ENCODE peak calls at places on chromosomes 2 and 18, in five cellular contexts. Y is CD8-positive, alpha-beta T cell; B is neural progenitor cell; Z is astrocyte of the spinal cord; O is Peyer's patch. J is an unnamed sample.

GRCh38 chr2:29583104-29583503 is 338.3 kb downstream of the ALK start:
- DNase-seq in Y (no peak), Z (no peak), B (no peak), O (no peak), J (peak; percentile 37)

GRCh38 chr2:38149533-38149932 is 73.6 kb upstream of the CYP1B1 start:
- DNase-seq in Z (no peak), O (no peak), Y (no peak), B (no peak), J (no peak)

GRCh38 chr2:129934044-129934822 is 45.2 kb upstream of the RAB6C start:
- DNase-seq in B (peak; percentile 54), Z (no peak), O (no peak), Y (no peak), J (no peak)

GRCh38 chr18:69567813-69568488 is 167.3 kb downstream of the DOK6 start:
- DNase-seq in B (peak; percentile 25), Z (no peak), Y (no peak), O (no peak), J (no peak)

GRCh38 chr2:239330836-239331235 is 70.0 kb downstream of the HDAC4 start:
- DNase-seq in Z (no peak), Y (no peak), O (no peak), B (no peak), J (no peak)

GRCh38 chr2:16662440-16662839 is 3.2 kb downstream of the CYRIA start:
- DNase-seq in B (no peak), O (peak; percentile 66), Z (peak; percentile 78), Y (no peak), J (peak; percentile 82)

GRCh38 chr2:70508711-70509462 is 44.7 kb downstream of the TGFA start:
- DNase-seq in O (no peak), B (no peak), Y (no peak), Z (no peak), J (no peak)

GRCh38 chr2:100610381-100610831 is 47.6 kb downstream of the PDCL3 start:
- DNase-seq in Z (peak; percentile 55), B (peak; percentile 80), Y (peak; percentile 73), O (peak; percentile 82), J (peak; percentile 57)

GRCh38 chr2:237547841-237548416 is 18.4 kb upstream of the PRLH start:
- DNase-seq in B (peak; percentile 17), Z (no peak), O (no peak), Y (no peak), J (no peak)

GRCh38 chr18:9825571-9826073 is 60.2 kb upstream of the TXNDC2 start:
- DNase-seq in Z (peak; percentile 95), O (peak; percentile 74), Y (no peak), B (no peak), J (peak; percentile 97)

GRCh38 chr18:75247601-75248421 is 37.2 kb downstream of the TSHZ1 start:
- DNase-seq in B (no peak), Y (no peak), Z (peak; percentile 86), O (no peak), J (peak; percentile 62)

GRCh38 chr18:49251451-49251850 is 209.0 kb downstream of the DYM start:
- DNase-seq in Z (no peak), Y (no peak), B (no peak), O (no peak), J (no peak)

GRCh38 chr2:170161516-170162260 is 16.3 kb upstream of the MYO3B start:
- DNase-seq in O (no peak), Y (no peak), B (no peak), Z (no peak), J (peak; percentile 19)

GRCh38 chr2:129767987-129768386 is 211.5 kb upstream of the RAB6C start:
- DNase-seq in Y (no peak), Z (no peak), O (no peak), B (no peak), J (no peak)

GRCh38 chr18:48567388-48567787 is 28.6 kb downstream of the CTIF start:
- DNase-seq in Z (no peak), B (no peak), Y (no peak), O (no peak), J (no peak)

GRCh38 chr2:45691152-45691551 is 39.7 kb downstream of the PRKCE start:
- DNase-seq in O (no peak), Z (no peak), B (no peak), Y (no peak), J (no peak)

GRCh38 chr2:179263460-179264237 is 983 bp downstream of the SESTD1 start:
- DNase-seq in B (peak; percentile 48), Z (peak; percentile 57), O (peak; percentile 68), Y (no peak), J (peak; percentile 73)

DNA sequence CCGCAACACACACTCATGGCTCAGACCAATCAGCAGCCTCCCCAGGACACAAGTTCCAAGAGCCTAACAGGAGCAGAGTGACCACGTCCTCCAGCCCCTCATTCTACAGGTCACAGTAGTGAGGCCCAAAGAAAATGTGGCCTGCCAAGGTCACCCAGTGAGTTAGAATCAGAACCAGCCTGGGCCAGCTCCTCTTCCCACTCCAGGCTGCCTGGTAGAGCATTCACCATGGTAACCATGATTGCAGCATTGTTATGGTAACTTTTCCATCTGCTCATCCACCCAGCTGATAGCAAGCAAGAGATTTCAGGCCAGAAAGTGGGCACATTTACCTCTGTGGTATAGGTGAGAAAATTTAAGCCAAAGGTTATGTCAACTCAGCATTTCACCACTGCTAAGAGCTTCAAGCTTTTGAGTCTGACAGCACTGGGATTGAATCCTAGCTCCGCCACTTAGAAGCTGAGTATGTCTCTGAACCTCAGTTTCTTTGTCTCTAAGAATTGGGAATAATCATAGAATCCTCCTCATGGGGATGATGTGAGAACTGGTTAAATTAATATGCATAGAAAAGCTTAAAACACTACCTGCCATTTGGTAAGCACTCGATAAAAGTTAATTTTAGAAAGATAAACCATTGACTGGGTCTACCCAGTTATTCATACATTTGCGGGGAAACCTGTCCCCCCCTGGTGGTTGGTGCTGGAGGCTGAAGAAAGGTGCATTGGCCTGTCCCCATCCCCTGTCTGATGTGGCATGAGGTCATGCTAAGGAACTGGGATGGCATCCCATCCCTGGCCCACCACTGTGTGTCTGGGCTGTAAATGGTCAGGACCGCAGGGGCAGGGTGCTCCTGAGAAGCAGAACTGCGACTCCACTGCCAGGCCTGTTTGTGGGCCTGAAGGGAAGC is 181.5 kb downstream of the KLHL29 start:
- DNase-seq in B (peak; percentile 55), O (no peak), Z (no peak), Y (no peak), J (peak; percentile 29)
- TF ChIP-seq CTCF in B (peak; percentile 68), O (no peak), Z (peak; percentile 59), Y (no peak), J (peak; percentile 52)

DNA sequence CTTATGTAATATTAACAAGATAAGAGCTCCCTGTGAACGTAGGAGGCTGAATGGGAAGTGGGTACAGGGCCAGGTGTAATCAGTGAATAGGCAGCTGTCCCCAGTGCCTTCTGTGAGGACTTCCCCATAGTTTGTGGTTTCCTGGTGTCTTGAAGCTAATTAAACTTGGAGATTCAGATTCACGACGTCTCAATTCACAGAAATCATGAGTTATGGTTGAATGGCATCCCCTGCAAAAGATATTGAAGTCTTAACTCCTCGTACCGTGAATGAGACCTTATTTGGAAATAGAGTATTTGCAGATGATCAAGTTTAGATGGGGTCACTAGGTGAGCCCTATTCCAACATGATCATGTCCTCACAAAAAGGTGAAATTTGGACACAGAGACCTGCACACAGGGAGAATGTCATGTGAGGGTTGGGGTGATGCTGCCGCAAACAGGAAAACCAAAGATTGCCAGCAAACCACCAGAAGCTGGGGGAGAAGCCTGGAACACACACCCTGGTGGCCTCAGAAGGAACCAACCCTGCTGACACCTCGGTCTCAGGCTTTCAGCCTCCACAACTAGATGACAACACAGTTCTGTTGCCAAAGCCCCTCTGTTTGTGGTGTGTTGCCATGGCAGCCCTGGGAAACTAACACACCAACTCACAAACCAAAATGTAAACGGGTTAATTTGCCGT is 13.2 kb downstream of the ARL4C start:
- DNase-seq in Z (no peak), Y (peak; percentile 70), B (peak; percentile 15), O (peak; percentile 81), J (no peak)
- H3K4me3 ChIP-seq in Z (no peak overlapping the region), Y (peak overlapping the region; percentile 12), B (no peak overlapping the region), O (no peak overlapping the region), J (no peak overlapping the region)

GRCh38 chr18:46461993-46462392 is 195.0 kb downstream of the LOXHD1 start:
- DNase-seq in B (no peak), O (no peak), Y (no peak), Z (no peak), J (no peak)

GRCh38 chr18:46462523-46462922 is 194.5 kb downstream of the LOXHD1 start:
- DNase-seq in O (no peak), Z (no peak), Y (no peak), B (peak; percentile 28), J (no peak)

GRCh38 chr18:46458472-46458871 is 198.5 kb downstream of the LOXHD1 start:
- DNase-seq in Y (no peak), B (no peak), Z (no peak), O (no peak), J (no peak)

GRCh38 chr18:46460754-46461153 is 196.3 kb downstream of the LOXHD1 start:
- DNase-seq in Y (no peak), O (no peak), B (no peak), Z (no peak), J (no peak)

DNA sequence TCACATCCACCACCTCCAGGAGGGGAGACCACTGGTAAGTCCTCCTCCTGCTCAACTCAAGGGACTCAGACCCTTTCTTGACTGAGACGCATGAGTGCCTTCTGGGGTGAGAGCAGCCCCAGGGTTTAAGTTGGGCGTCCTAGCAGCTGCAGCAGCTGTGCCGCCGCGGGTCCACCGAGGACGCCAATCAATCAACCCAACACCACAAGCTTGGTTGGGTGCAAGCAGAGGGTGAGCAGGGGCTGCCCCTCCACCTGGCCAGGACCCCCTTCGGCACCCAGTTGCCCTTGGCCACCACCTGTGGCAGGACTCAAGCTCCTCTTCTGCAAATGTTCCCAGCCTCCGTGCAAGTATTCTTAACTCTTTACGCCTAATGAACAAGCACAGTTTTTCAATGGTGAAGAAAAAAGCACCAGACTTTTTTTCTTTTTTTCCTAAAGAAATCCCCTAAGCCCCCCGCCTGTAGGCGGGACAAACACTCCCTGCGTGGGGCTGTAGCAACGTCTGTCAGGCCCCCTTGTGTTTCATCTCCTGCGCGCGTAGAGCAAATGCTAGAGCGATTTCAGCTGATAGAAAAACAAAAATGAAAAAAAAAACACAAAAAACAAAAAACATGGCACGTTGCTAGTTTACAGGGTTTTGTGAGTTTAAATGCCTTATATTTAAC is 197.1 kb downstream of the LOXHD1 start:
- DNase-seq in O (no peak), Z (no peak), Y (no peak), B (peak; percentile 52), J (no peak)
- TF ChIP-seq CTCF in O (no peak), Z (no peak), Y (no peak), B (no peak), J (no peak)

GRCh38 chr18:23894661-23895175 is 119.8 kb upstream of the TTC39C start:
- DNase-seq in Y (no peak), B (no peak), O (no peak), Z (no peak), J (no peak)
- H3K4me3 ChIP-seq in Y (no peak overlapping the region), B (no peak overlapping the region), O (no peak overlapping the region), Z (no peak overlapping the region), J (no peak overlapping the region)

GRCh38 chr2:102030855-102031527 is 39.2 kb downstream of the IL1R2 start:
- DNase-seq in Z (no peak), O (no peak), B (no peak), Y (no peak), J (no peak)

GRCh38 chr2:102034683-102035606 is 43.2 kb downstream of the IL1R2 start:
- DNase-seq in Z (no peak), O (no peak), Y (no peak), B (no peak), J (no peak)

GRCh38 chr2:102033750-102034682 is 42.3 kb downstream of the IL1R2 start:
- DNase-seq in O (no peak), Y (no peak), B (no peak), Z (no peak), J (no peak)

GRCh38 chr2:102032368-102033027 is 40.7 kb downstream of the IL1R2 start:
- DNase-seq in O (no peak), Y (no peak), B (no peak), Z (peak; percentile 30), J (no peak)

GRCh38 chr2:102033028-102033749 is 41.4 kb downstream of the IL1R2 start:
- DNase-seq in Y (no peak), B (no peak), Z (peak; percentile 96), O (peak; percentile 68), J (peak; percentile 89)
- TF ChIP-seq CTCF in Y (no peak), B (no peak), Z (peak; percentile 43), O (no peak), J (no peak)

J was measured in fibroblast of mammary gland.